ENCODE peak calls at places on chromosomes 16 and 17, in four cellular contexts. One of them, this sample, is unnamed.

GRCh38 chr17:79935845-79936470 is 96.7 kb upstream of the CBX4 start:
- DNase-seq in hepatocyte: no peak
- DNase-seq in suprapubic skin: no peak
- DNase-seq in heart left ventricle: no peak
- DNase-seq in this sample: no peak

GRCh38 chr17:2343421-2343820 is 6.1 kb downstream of the SGSM2 start:
- DNase-seq in hepatocyte: no peak
- DNase-seq in suprapubic skin: no peak
- DNase-seq in heart left ventricle: no peak
- DNase-seq in this sample: no peak

GRCh38 chr16:13896543-13897182 is 23.3 kb upstream of the ERCC4 start:
- DNase-seq in hepatocyte: no peak
- DNase-seq in suprapubic skin: no peak
- DNase-seq in heart left ventricle: no peak
- DNase-seq in this sample: no peak

GRCh38 chr16:660459-661183 is 7.3 kb upstream of the RHOT2 start:
- DNase-seq in hepatocyte: peak; percentile 86
- DNase-seq in suprapubic skin: peak; percentile 93
- DNase-seq in heart left ventricle: peak; percentile 93
- DNase-seq in this sample: no peak

GRCh38 chr16:68086336-68086821 is 1.2 kb downstream of the NFATC3 start:
- DNase-seq in hepatocyte: no peak
- DNase-seq in suprapubic skin: no peak
- DNase-seq in heart left ventricle: no peak
- DNase-seq in this sample: no peak

GRCh38 chr17:69060835-69061234 is at the start of gene ABCA9:
- DNase-seq in hepatocyte: no peak
- DNase-seq in suprapubic skin: no peak
- DNase-seq in heart left ventricle: no peak
- DNase-seq in this sample: no peak

GRCh38 chr17:75559958-75560533 is 27.6 kb upstream of the MYO15B start:
- DNase-seq in hepatocyte: no peak
- DNase-seq in suprapubic skin: no peak
- DNase-seq in heart left ventricle: no peak
- DNase-seq in this sample: no peak

GRCh38 chr16:66874079-66874775 is 6.1 kb upstream of the PDP2 start:
- DNase-seq in hepatocyte: no peak
- DNase-seq in suprapubic skin: no peak
- DNase-seq in heart left ventricle: no peak
- DNase-seq in this sample: no peak

GRCh38 chr16:49698931-49699715 is 156.8 kb downstream of the ZNF423 start:
- DNase-seq in hepatocyte: no peak
- DNase-seq in suprapubic skin: no peak
- DNase-seq in heart left ventricle: peak; percentile 80
- DNase-seq in this sample: peak; percentile 87

GRCh38 chr17:65243838-65244237 is 106.7 kb downstream of the RGS9 start:
- DNase-seq in hepatocyte: no peak
- DNase-seq in suprapubic skin: no peak
- DNase-seq in heart left ventricle: no peak
- DNase-seq in this sample: no peak

GRCh38 chr17:4536259-4536741 is 18.9 kb downstream of the MYBBP1A start:
- DNase-seq in hepatocyte: no peak
- DNase-seq in suprapubic skin: no peak
- DNase-seq in heart left ventricle: no peak
- DNase-seq in this sample: no peak

GRCh38 chr17:29495011-29495410 is 71.8 kb downstream of the ABHD15 start:
- DNase-seq in hepatocyte: no peak
- DNase-seq in suprapubic skin: no peak
- DNase-seq in heart left ventricle: no peak
- DNase-seq in this sample: no peak

GRCh38 chr17:19418312-19418992 is 7.4 kb downstream of the RNF112 start:
- DNase-seq in hepatocyte: peak; percentile 60
- DNase-seq in suprapubic skin: no peak
- DNase-seq in heart left ventricle: no peak
- DNase-seq in this sample: no peak

GRCh38 chr17:30477758-30478115 is 529 bp downstream of the GOSR1 start:
- DNase-seq in hepatocyte: peak; percentile 35
- DNase-seq in suprapubic skin: no peak
- DNase-seq in heart left ventricle: peak; percentile 22
- DNase-seq in this sample: no peak

GRCh38 chr17:28427372-28427771 is 21.4 kb upstream of the SLC46A1 start:
- DNase-seq in hepatocyte: no peak
- DNase-seq in suprapubic skin: no peak
- DNase-seq in heart left ventricle: no peak
- DNase-seq in this sample: no peak

GRCh38 chr16:580141-580945 is 9.5 kb upstream of the RAB40C start:
- DNase-seq in hepatocyte: no peak
- DNase-seq in suprapubic skin: no peak
- DNase-seq in heart left ventricle: no peak
- DNase-seq in this sample: no peak

GRCh38 chr17:64706224-64707076 is 44.3 kb upstream of the SMURF2 start:
- DNase-seq in hepatocyte: peak; percentile 13
- DNase-seq in suprapubic skin: no peak
- DNase-seq in heart left ventricle: no peak
- DNase-seq in this sample: no peak

DNA sequence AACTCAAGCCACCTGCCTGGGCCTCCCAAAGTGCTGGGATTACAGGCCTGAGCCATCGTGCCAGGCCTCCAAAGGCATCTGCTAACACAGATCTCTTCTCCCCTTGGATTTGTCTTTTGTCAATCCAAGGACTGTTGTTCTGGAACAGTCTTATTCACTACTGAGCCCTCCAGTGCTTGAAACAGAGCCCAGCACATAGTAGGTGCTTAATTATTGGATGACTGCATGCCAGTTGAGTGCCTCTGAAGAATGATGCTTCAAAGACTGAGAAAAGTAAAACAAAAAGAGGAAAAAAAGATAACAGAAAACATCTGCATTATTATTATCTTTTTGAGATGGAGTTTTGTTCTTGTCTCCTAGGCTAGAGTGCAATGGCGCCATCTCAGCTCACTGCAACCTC is 1.7 kb upstream of the CRISPLD2 start:
- DNase-seq in hepatocyte: no peak
- DNase-seq in suprapubic skin: no peak
- DNase-seq in heart left ventricle: no peak
- DNase-seq in this sample: no peak
- H3K4me1 ChIP-seq in hepatocyte: peaks cover 6% of the 10 kb centered on the region
- H3K4me1 ChIP-seq in suprapubic skin: peaks cover 33% of the 10 kb centered on the region
- H3K4me1 ChIP-seq in heart left ventricle: no peaks in the 10 kb centered on the region
- H3K4me1 ChIP-seq in this sample: peaks cover 11% of the 10 kb centered on the region

GRCh38 chr17:48679385-48680096 is 42.8 kb downstream of the PRAC1 start:
- DNase-seq in hepatocyte: no peak
- DNase-seq in suprapubic skin: no peak
- DNase-seq in heart left ventricle: no peak
- DNase-seq in this sample: no peak

GRCh38 chr17:48676963-48677558 is 45.3 kb downstream of the PRAC1 start:
- DNase-seq in hepatocyte: no peak
- DNase-seq in suprapubic skin: no peak
- DNase-seq in heart left ventricle: no peak
- DNase-seq in this sample: no peak

GRCh38 chr17:48681609-48682008 is 40.7 kb downstream of the PRAC1 start:
- DNase-seq in hepatocyte: no peak
- DNase-seq in suprapubic skin: no peak
- DNase-seq in heart left ventricle: no peak
- DNase-seq in this sample: no peak

GRCh38 chr17:48678141-48678971 is 44.0 kb downstream of the PRAC1 start:
- DNase-seq in hepatocyte: peak; percentile 85
- DNase-seq in suprapubic skin: no peak
- DNase-seq in heart left ventricle: peak; percentile 48
- DNase-seq in this sample: peak; percentile 74
- H3K27ac ChIP-seq in hepatocyte: no peak overlapping the region
- H3K27ac ChIP-seq in suprapubic skin: no peak overlapping the region
- H3K27ac ChIP-seq in heart left ventricle: no peak overlapping the region
- H3K27ac ChIP-seq in this sample: no peak overlapping the region

DNA sequence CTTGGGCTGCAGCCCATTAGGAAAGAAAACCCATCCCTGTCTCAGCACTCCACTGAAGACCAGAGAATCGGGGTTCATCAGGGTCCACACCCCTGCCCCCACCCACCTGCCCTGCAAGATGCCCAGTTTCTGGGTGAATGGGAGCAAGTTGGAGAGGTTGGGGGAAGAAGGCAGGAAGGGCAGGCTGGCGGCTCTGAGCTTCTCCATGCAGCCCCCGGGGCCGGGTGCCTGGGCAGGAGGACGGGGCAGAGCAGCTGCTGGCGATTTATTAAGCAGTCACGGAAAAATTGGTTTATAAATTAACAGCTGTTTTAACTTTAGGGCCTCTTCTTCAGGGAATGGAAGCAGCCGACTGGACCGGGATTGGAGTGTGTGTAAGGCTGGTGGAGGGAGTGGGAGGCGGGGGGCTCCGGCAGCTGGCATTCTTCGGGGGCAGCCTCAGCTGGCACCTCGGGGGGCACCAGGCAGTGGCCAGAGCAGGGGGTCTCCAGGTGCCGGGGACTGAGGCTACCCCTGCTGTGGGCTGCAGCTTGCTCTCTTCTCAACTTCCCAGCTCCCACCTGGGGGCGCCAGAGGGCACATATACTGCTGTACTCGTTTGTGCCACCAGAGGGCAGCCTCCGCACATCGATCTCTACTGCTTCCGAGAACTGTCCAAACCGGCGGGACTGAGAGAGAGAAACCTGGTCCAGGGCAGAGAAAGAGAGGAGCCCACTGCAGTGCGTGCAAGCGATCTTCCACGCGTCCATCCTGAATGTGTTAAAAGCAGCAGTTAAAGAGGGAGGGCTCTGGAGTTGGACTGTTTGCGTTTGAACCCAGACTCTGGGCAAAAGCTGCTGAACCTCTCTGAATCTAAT is 5.0 kb upstream of the PPP1R1B start:
- DNase-seq in hepatocyte: peak; percentile 89
- DNase-seq in suprapubic skin: peak; percentile 95
- DNase-seq in heart left ventricle: peak; percentile 87
- DNase-seq in this sample: peak; percentile 93
- H3K4me1 ChIP-seq in hepatocyte: peaks cover 15% of the 10 kb centered on the region
- H3K4me1 ChIP-seq in suprapubic skin: peaks cover 58% of the 10 kb centered on the region
- H3K4me1 ChIP-seq in heart left ventricle: no peaks in the 10 kb centered on the region
- H3K4me1 ChIP-seq in this sample: peaks cover 5% of the 10 kb centered on the region

GRCh38 chr16:82652826-82653225 is 26.1 kb downstream of the CDH13 start:
- DNase-seq in hepatocyte: no peak
- DNase-seq in suprapubic skin: no peak
- DNase-seq in heart left ventricle: no peak
- DNase-seq in this sample: no peak

GRCh38 chr16:82655315-82655714 is 28.5 kb downstream of the CDH13 start:
- DNase-seq in hepatocyte: peak; percentile 19
- DNase-seq in suprapubic skin: no peak
- DNase-seq in heart left ventricle: no peak
- DNase-seq in this sample: no peak

GRCh38 chr16:82651921-82652601 is 25.3 kb downstream of the CDH13 start:
- DNase-seq in hepatocyte: peak; percentile 35
- DNase-seq in suprapubic skin: no peak
- DNase-seq in heart left ventricle: no peak
- DNase-seq in this sample: no peak

GRCh38 chr16:82655720-82656500 is 29.1 kb downstream of the CDH13 start:
- DNase-seq in hepatocyte: no peak
- DNase-seq in suprapubic skin: no peak
- DNase-seq in heart left ventricle: no peak
- DNase-seq in this sample: no peak

GRCh38 chr16:82653550-82654511 is 27.1 kb downstream of the CDH13 start:
- DNase-seq in hepatocyte: peak; percentile 66
- DNase-seq in suprapubic skin: no peak
- DNase-seq in heart left ventricle: no peak
- DNase-seq in this sample: no peak
- H3K27ac ChIP-seq in hepatocyte: peak overlapping the region; percentile 48
- H3K27ac ChIP-seq in suprapubic skin: peak overlapping the region; percentile 22
- H3K27ac ChIP-seq in heart left ventricle: peak overlapping the region; percentile 29
- H3K27ac ChIP-seq in this sample: peak overlapping the region; percentile 16

GRCh38 chr17:77143306-77143705 is 2.5 kb downstream of the SEC14L1 start:
- DNase-seq in hepatocyte: no peak
- DNase-seq in suprapubic skin: no peak
- DNase-seq in heart left ventricle: no peak
- DNase-seq in this sample: no peak
- H3K4me1 ChIP-seq in hepatocyte: peaks cover 48% of the 10 kb centered on the region
- H3K4me1 ChIP-seq in suprapubic skin: peaks cover 40% of the 10 kb centered on the region
- H3K4me1 ChIP-seq in heart left ventricle: peaks cover 8% of the 10 kb centered on the region
- H3K4me1 ChIP-seq in this sample: peaks cover 19% of the 10 kb centered on the region